ENCODE peak calls at places on chromosomes 13 and 19, in six cellular contexts. N is transverse colon; H is stromal cell of bone marrow; U is Jurkat, Clone E6-1; D is left ventricle myocardium superior; O is NCI-H2171 treated with DMSO at 0.1 percent for 48 hours. K is an unnamed sample.

GRCh38 chr13:89279374-89279773 is 1608.2 kb downstream of the SLITRK5 start:
- DNase-seq in D (no peak), N (no peak), H (no peak), U (no peak), O (no peak), K (no peak)

GRCh38 chr13:104426435-104426834 is 1360.2 kb upstream of the SLC10A2 start:
- DNase-seq in O (no peak), D (no peak), H (no peak), U (no peak), N (no peak), K (no peak)

GRCh38 chr19:27776020-27776419 is 1436.9 kb downstream of the UQCRFS1 start:
- DNase-seq in H (no peak), U (no peak), D (no peak), N (no peak), O (peak), K (no peak)

GRCh38 chr19:6767357-6768235 is at the start of gene SH2D3A:
- DNase-seq in O (peak), H (no peak), U (peak), D (peak), N (peak), K (peak)

GRCh38 chr19:32302778-32303177 is 42.6 kb upstream of the ZNF507 start:
- DNase-seq in D (no peak), N (no peak), O (no peak), H (no peak), U (no peak), K (no peak)

GRCh38 chr13:108957369-108958012 is 328.1 kb downstream of the MYO16 start:
- DNase-seq in D (no peak), N (no peak), U (no peak), O (no peak), H (peak), K (peak)

GRCh38 chr19:21508198-21508597 is 2.8 kb downstream of the ZNF429 start:
- DNase-seq in H (no peak), N (no peak), O (no peak), U (no peak), D (no peak), K (no peak)

GRCh38 chr13:41456768-41457588 is at the start of gene RGCC:
- DNase-seq in N (peak), D (peak), U (no peak), O (no peak), H (peak), K (no peak)

GRCh38 chr13:36323951-36324566 is 22.1 kb downstream of the SPART start:
- DNase-seq in H (no peak), O (no peak), N (no peak), D (no peak), U (no peak), K (no peak)

GRCh38 chr13:97224544-97225324 is 2.6 kb downstream of the MBNL2 start:
- DNase-seq in D (peak), U (peak), O (peak), H (peak), N (peak), K (no peak)

K was measured in keratinocyte.